ENCODE peak calls at places on chromosomes 3 and 15, in ten cellular contexts. D is lower lobe of right lung, U is psoas muscle, K is colonic mucosa, I is ovary, W is breast epithelium, C is PC-9, P is mucosa of descending colon, Y is MM.1S, R is sigmoid colon. N is an unnamed sample. For H3K36me3, the result is how much of the 10 kb centered on the place peaks cover.

GRCh38 chr3:68088216-68088615 is 433.8 kb upstream of the SUCLG2 start:
- DNase-seq in D (no peak), U (no peak), K (no peak), P (no peak), Y (no peak), R (no peak), I (no peak), C (no peak), W (no peak), N (peak)

GRCh38 chr15:88894819-88895767 is at the start of gene HAPLN3:
- DNase-seq in D (no peak), U (no peak), I (peak), C (no peak), W (no peak), R (no peak), P (no peak), Y (peak), K (peak), N (peak)

GRCh38 chr3:155629006-155629405 is 115.9 kb downstream of the PLCH1 start:
- DNase-seq in K (no peak), Y (no peak), R (no peak), P (no peak), U (no peak), D (no peak), C (no peak), I (no peak), W (no peak), N (no peak)

GRCh38 chr3:121483290-121483689 is 62.5 kb downstream of the POLQ start:
- DNase-seq in W (no peak), P (no peak), U (no peak), C (no peak), K (no peak), D (no peak), Y (no peak), I (no peak), R (no peak), N (no peak)

GRCh38 chr3:197393711-197394110 is 95.3 kb upstream of the DLG1 start:
- DNase-seq in Y (no peak), K (no peak), W (no peak), C (no peak), P (no peak), R (no peak), U (no peak), I (no peak), D (no peak), N (no peak)

GRCh38 chr3:194602580-194603300 is 30.5 kb downstream of the TMEM44 start:
- DNase-seq in C (no peak), D (no peak), R (no peak), Y (no peak), K (no peak), W (no peak), I (no peak), P (no peak), U (no peak), N (no peak)

GRCh38 chr3:177836671-177837070 is 639.4 kb upstream of the TBL1XR1 start:
- DNase-seq in W (no peak), D (no peak), I (no peak), Y (no peak), K (no peak), C (no peak), P (no peak), U (no peak), R (no peak), N (peak)

GRCh38 chr3:129933471-129933870 is 40.0 kb upstream of the TMCC1 start:
- DNase-seq in I (no peak), Y (no peak), U (no peak), D (no peak), C (no peak), R (peak), K (no peak), P (no peak), W (no peak), N (no peak)

GRCh38 chr15:47972738-47973137 is 148.1 kb upstream of the SLC24A5 start:
- DNase-seq in W (no peak), Y (no peak), I (no peak), K (no peak), D (no peak), C (no peak), R (no peak), P (no peak), U (no peak), N (no peak)

GRCh38 chr3:128289534-128289933 is 136.3 kb downstream of the EEFSEC start:
- DNase-seq in U (no peak), I (no peak), C (no peak), K (peak), W (peak), R (no peak), P (no peak), D (no peak), Y (no peak), N (no peak)

GRCh38 chr3:61600195-61600594 is 38.8 kb downstream of the PTPRG start:
- DNase-seq in R (no peak), P (no peak), C (no peak), W (no peak), I (no peak), K (no peak), D (no peak), U (no peak), Y (no peak), N (no peak)

GRCh38 chr3:9955067-9955502 is 2.9 kb upstream of the PRRT3 start:
- DNase-seq in C (no peak), K (no peak), D (no peak), Y (no peak), I (no peak), R (no peak), W (no peak), P (no peak), U (no peak), N (no peak)

GRCh38 chr3:49869525-49870126 is at the start of gene CAMKV:
- DNase-seq in U (no peak), D (no peak), P (no peak), K (no peak), C (no peak), I (no peak), Y (no peak), W (no peak), R (no peak), N (no peak)

GRCh38 chr3:70996082-70996481 is 587.4 kb downstream of the FOXP1 start:
- DNase-seq in P (no peak), R (no peak), C (no peak), Y (no peak), D (no peak), U (no peak), I (no peak), K (no peak), W (no peak), N (no peak)
- H3K36me3 ChIP-seq in P (under half), R (under half), C (under half), Y (under half), D (half or more), U (under half), I (under half), K (under half), W (under half), N (under half)

GRCh38 chr3:46580675-46581074 is 14.6 kb upstream of the LRRC2 start:
- DNase-seq in P (no peak), R (no peak), U (no peak), I (no peak), K (no peak), C (no peak), Y (no peak), D (no peak), W (no peak), N (no peak)

GRCh38 chr3:46576386-46576785 is 10.3 kb upstream of the LRRC2 start:
- DNase-seq in R (no peak), I (no peak), D (no peak), K (no peak), C (no peak), P (no peak), Y (no peak), W (no peak), U (no peak), N (no peak)

GRCh38 chr3:46576899-46577298 is 10.8 kb upstream of the LRRC2 start:
- DNase-seq in I (peak), C (no peak), U (no peak), Y (no peak), W (no peak), K (peak), R (no peak), D (no peak), P (no peak), N (peak)

GRCh38 chr3:46578973-46579755 is 13.1 kb upstream of the LRRC2 start:
- DNase-seq in K (peak), W (no peak), C (no peak), R (no peak), P (no peak), U (no peak), D (no peak), Y (no peak), I (no peak), N (peak)

DNA sequence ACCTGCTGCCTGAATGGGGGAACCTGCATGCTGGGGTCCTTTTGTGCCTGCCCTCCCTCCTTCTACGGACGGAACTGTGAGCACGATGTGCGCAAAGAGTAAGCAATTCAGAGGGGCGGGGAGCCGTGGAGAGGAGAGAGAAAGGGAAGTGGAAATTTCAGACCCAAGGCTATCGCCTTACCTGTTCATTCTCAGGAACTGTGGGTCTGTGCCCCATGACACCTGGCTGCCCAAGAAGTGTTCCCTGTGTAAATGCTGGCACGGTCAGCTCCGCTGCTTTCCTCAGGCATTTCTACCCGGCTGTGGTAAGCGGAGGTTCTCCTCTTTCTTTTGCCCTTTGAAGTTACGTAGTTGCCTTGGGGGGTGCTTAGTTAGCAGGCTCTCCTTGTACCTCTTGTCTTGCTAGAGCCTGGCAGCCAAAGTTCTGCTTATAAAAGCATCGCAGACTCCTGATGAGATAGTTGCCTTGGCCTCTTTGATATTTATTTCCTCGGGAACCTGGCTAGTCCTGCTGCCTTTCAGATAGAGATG is 13.7 kb upstream of the LRRC2 start:
- DNase-seq in W (no peak), D (no peak), P (no peak), K (no peak), R (no peak), U (no peak), Y (no peak), C (no peak), I (no peak), N (no peak)
- H3K4me3 ChIP-seq in W (no peak), D (no peak), P (no peak), K (no peak), R (no peak), U (no peak), Y (no peak), C (no peak), I (no peak), N (no peak)

GRCh38 chr3:69178100-69178499 is 55.7 kb upstream of the LMOD3 start:
- DNase-seq in K (no peak), P (no peak), Y (no peak), W (no peak), U (no peak), R (no peak), I (no peak), C (no peak), D (no peak), N (no peak)

GRCh38 chr3:69178838-69179739 is 56.7 kb upstream of the LMOD3 start:
- DNase-seq in R (no peak), U (no peak), D (no peak), W (no peak), I (no peak), C (peak), Y (peak), P (no peak), K (no peak), N (peak)

GRCh38 chr3:69174435-69174834 is 52.0 kb upstream of the LMOD3 start:
- DNase-seq in K (no peak), Y (no peak), W (no peak), D (no peak), P (no peak), U (no peak), I (no peak), C (no peak), R (no peak), N (no peak)

GRCh38 chr3:69172058-69172457 is 49.7 kb upstream of the LMOD3 start:
- DNase-seq in U (no peak), Y (no peak), K (no peak), R (no peak), D (no peak), P (no peak), I (no peak), W (no peak), C (no peak), N (no peak)

GRCh38 chr3:69174871-69175737 is 52.7 kb upstream of the LMOD3 start:
- DNase-seq in K (no peak), Y (no peak), R (no peak), W (no peak), U (no peak), C (no peak), P (no peak), D (no peak), I (no peak), N (no peak)
- H3K36me3 ChIP-seq in K (under half), Y (under half), R (under half), W (under half), U (under half), C (under half), P (under half), D (half or more), I (under half), N (under half)

DNA sequence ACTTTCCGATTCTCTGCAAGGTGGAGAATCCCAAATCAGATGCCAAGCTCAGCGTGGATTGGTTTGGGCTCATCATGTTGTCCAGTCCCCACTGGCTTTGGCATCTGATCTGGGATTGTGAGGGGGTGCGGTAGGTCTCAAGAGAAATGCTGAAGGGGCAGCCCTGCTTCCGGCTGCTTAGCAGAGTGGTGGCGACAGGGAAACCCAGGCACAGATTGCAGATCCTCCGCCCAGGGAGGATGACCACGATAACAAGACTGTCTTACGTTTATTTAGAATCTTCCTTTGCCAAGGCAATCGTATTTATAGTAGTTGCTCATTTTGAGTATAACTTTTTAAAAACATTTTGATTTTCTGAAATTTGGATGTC is 61.1 kb downstream of the SLC12A8 start:
- DNase-seq in C (no peak), P (no peak), W (no peak), D (no peak), Y (no peak), U (no peak), R (no peak), I (no peak), K (no peak), N (no peak)
- H3K4me3 ChIP-seq in C (no peak), P (no peak), W (no peak), D (no peak), Y (no peak), U (no peak), R (no peak), I (no peak), K (no peak), N (no peak)

GRCh38 chr15:30917013-30917412 is 13.3 kb downstream of the FAN1 start:
- DNase-seq in P (no peak), K (no peak), W (no peak), I (no peak), R (no peak), Y (no peak), C (no peak), D (no peak), U (no peak), N (no peak)
- H3K36me3 ChIP-seq in P (under half), K (under half), W (under half), I (under half), R (under half), Y (under half), C (under half), D (half or more), U (under half), N (under half)

GRCh38 chr15:34027606-34028005 is 11.4 kb downstream of the AVEN start:
- DNase-seq in W (no peak), Y (no peak), D (no peak), R (no peak), U (no peak), I (no peak), K (no peak), C (no peak), P (no peak), N (no peak)

GRCh38 chr15:34038023-34038403 is 991 bp downstream of the AVEN start:
- DNase-seq in Y (peak), R (no peak), K (no peak), P (no peak), I (no peak), D (no peak), W (no peak), U (no peak), C (no peak), N (peak)

GRCh38 chr15:34031987-34032760 is 6.8 kb downstream of the AVEN start:
- DNase-seq in W (no peak), Y (no peak), U (no peak), C (no peak), D (no peak), K (no peak), I (no peak), P (no peak), R (no peak), N (no peak)
- H3K4me3 ChIP-seq in W (no peak), Y (no peak), U (no peak), C (no peak), D (no peak), K (no peak), I (no peak), P (no peak), R (no peak), N (no peak)

GRCh38 chr3:48405971-48406370 is 23.9 kb downstream of the PLXNB1 start:
- DNase-seq in U (no peak), D (no peak), R (peak), W (peak), K (no peak), Y (no peak), C (no peak), P (no peak), I (no peak), N (no peak)
- H3K36me3 ChIP-seq in U (under half), D (half or more), R (under half), W (under half), K (under half), Y (under half), C (under half), P (under half), I (under half), N (under half)

DNA sequence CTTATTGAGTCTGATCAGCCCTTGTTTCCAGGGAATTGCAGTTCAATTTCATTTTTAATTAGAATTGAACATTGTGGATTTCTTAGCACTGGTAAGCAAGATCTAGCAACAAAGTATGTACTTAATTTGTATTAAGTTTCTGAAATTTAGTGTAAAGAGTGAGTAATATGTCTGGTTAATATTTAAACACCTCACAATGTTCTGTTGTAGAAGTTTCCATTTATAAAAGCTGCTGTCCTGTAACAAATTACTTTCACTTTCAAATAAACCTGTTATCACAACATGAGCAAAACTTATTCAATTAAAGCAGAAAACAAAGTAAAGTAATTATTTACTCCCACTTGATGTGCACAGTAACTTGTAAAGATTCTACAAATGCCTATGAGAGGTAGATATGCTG is 448.5 kb downstream of the NAALADL2 start:
- DNase-seq in R (no peak), Y (no peak), W (no peak), D (no peak), K (no peak), P (no peak), I (no peak), U (no peak), C (no peak), N (peak)
- H3K4me3 ChIP-seq in R (no peak), Y (no peak), W (no peak), D (no peak), K (no peak), P (no peak), I (no peak), U (no peak), C (no peak), N (no peak)

GRCh38 chr15:74024687-74025086 is 30.2 kb downstream of the PML start:
- DNase-seq in C (no peak), Y (no peak), K (no peak), I (no peak), D (no peak), P (no peak), W (no peak), R (peak), U (no peak), N (no peak)
- H3K36me3 ChIP-seq in C (under half), Y (under half), K (under half), I (under half), D (half or more), P (under half), W (under half), R (under half), U (under half), N (under half)

GRCh38 chr15:92812271-92812670 is 87.9 kb upstream of the CHD2 start:
- DNase-seq in U (no peak), P (no peak), D (no peak), C (no peak), K (peak), I (peak), Y (no peak), W (no peak), R (no peak), N (peak)

GRCh38 chr15:92809880-92810361 is 90.2 kb upstream of the CHD2 start:
- DNase-seq in R (peak), K (peak), D (no peak), I (peak), W (peak), C (no peak), U (no peak), Y (peak), P (no peak), N (peak)

GRCh38 chr15:92810418-92811138 is 89.5 kb upstream of the CHD2 start:
- DNase-seq in K (peak), D (peak), C (peak), I (peak), P (peak), Y (peak), R (peak), U (peak), W (peak), N (peak)

GRCh38 chr15:92813440-92813839 is 86.7 kb upstream of the CHD2 start:
- DNase-seq in K (no peak), R (no peak), C (no peak), Y (no peak), I (no peak), P (no peak), U (no peak), D (no peak), W (no peak), N (no peak)

GRCh38 chr15:92811514-92811913 is 88.6 kb upstream of the CHD2 start:
- DNase-seq in I (no peak), P (no peak), R (no peak), C (peak), U (no peak), D (no peak), K (peak), Y (peak), W (peak), N (peak)
- H3K4me3 ChIP-seq in I (no peak), P (no peak), R (peak), C (peak), U (peak), D (peak), K (peak), Y (peak), W (peak), N (peak)